ENCODE peak calls at places on chromosome 5, in six cellular contexts. B, E, C, R, K and H are unnamed samples.

GRCh38 chr5:100306000-100306399 is 229.2 kb upstream of the FAM174A start:
- DNase-seq in R (no peak), C (no peak), K (no peak), E (no peak), B (no peak), H (peak)

GRCh38 chr5:31047621-31048020 is 145.9 kb upstream of the CDH6 start:
- DNase-seq in K (no peak), B (no peak), C (no peak), R (no peak), E (no peak), H (no peak)

GRCh38 chr5:169162407-169162806 is 138.5 kb downstream of the SLIT3 start:
- DNase-seq in C (no peak), B (no peak), R (no peak), E (no peak), K (no peak), H (no peak)

GRCh38 chr5:14039576-14039975 is 95.1 kb upstream of the DNAH5 start:
- DNase-seq in B (no peak), E (no peak), C (no peak), K (no peak), R (no peak), H (peak)

GRCh38 chr5:116371431-116371830 is 203.2 kb downstream of the SEMA6A start:
- DNase-seq in E (no peak), K (no peak), R (no peak), C (no peak), B (no peak), H (no peak)

GRCh38 chr5:73151733-73152410 is 21.1 kb upstream of the TMEM174 start:
- DNase-seq in C (no peak), B (no peak), E (no peak), K (no peak), R (no peak), H (no peak)

GRCh38 chr5:17882760-17883488 is 248.7 kb downstream of the TAF11L14 start:
- DNase-seq in E (no peak), R (no peak), C (no peak), B (no peak), K (no peak), H (peak)

GRCh38 chr5:141330299-141331080 is at the start of gene PCDHGA1:
- DNase-seq in K (no peak), R (no peak), E (no peak), B (peak), C (no peak), H (peak)

GRCh38 chr5:6731465-6732237 is 18.4 kb downstream of the TENT4A start:
- DNase-seq in K (no peak), E (no peak), R (no peak), B (no peak), C (no peak), H (no peak)

GRCh38 chr5:132492386-132492785 is 1.8 kb upstream of the IRF1 start:
- DNase-seq in E (no peak), C (no peak), B (no peak), R (no peak), K (no peak), H (no peak)

GRCh38 chr5:172931001-172931536 is 28.2 kb upstream of the RPL26L1 start:
- DNase-seq in C (no peak), B (no peak), E (no peak), K (no peak), R (no peak), H (peak)

GRCh38 chr5:402615-403359 is 40.2 kb upstream of the EXOC3 start:
- DNase-seq in C (no peak), R (peak), E (no peak), B (no peak), K (no peak), H (peak)

GRCh38 chr5:139854953-139855352 is 59.3 kb downstream of the PSD2 start:
- DNase-seq in K (no peak), B (no peak), R (no peak), E (no peak), C (no peak), H (no peak)

GRCh38 chr5:133610489-133611356 is 1.6 kb downstream of the FSTL4 start:
- DNase-seq in C (no peak), K (no peak), E (no peak), B (no peak), R (peak), H (peak)

GRCh38 chr5:120464627-120465280 is 654 bp downstream of the PRR16 start:
- DNase-seq in E (no peak), C (no peak), K (no peak), R (peak), B (no peak), H (peak)

GRCh38 chr5:55172051-55172899 is 702 bp downstream of the CDC20B start:
- DNase-seq in B (peak), C (no peak), E (peak), R (peak), K (peak), H (peak)

GRCh38 chr5:151924564-151925395 is at the start of gene GLRA1:
- DNase-seq in E (peak), C (peak), R (peak), B (peak), K (peak), H (peak)

GRCh38 chr5:7742241-7742656 is 108.7 kb downstream of the CFAP90 start:
- DNase-seq in R (no peak), K (no peak), B (no peak), C (no peak), E (no peak), H (peak)

GRCh38 chr5:63262191-63262981 is 683.8 kb downstream of the LRRC70 start:
- DNase-seq in E (no peak), R (no peak), B (no peak), C (no peak), K (no peak), H (peak)

GRCh38 chr5:1479581-1480188 is 34.4 kb upstream of the SLC6A3 start:
- DNase-seq in C (no peak), K (no peak), R (no peak), E (peak), B (peak), H (peak)